ENCODE peak calls at places on chromosomes 2 and 18, in four cellular contexts. B is AG04450, D is IMR-90, N is fibroblast of pulmonary artery. G is an unnamed sample.

GRCh38 chr2:178273787-178274360 is 79.6 kb downstream of the OSBPL6 start:
- DNase-seq in B (no peak), D (no peak), N (no peak), G (no peak)

GRCh38 chr2:98555681-98556080 is 52.6 kb downstream of the COA5 start:
- DNase-seq in B (no peak), D (no peak), N (no peak), G (no peak)

GRCh38 chr18:79770501-79770815 is 27.3 kb upstream of the KCNG2 start:
- DNase-seq in B (no peak), D (no peak), N (no peak), G (no peak)

GRCh38 chr2:64988420-64989125 is 626 bp upstream of the SLC1A4 start:
- DNase-seq in B (peak; percentile 77), D (peak; percentile 89), N (peak; percentile 89), G (peak; percentile 78)

GRCh38 chr2:151637284-151637781 is 96.9 kb downstream of the NEB start:
- DNase-seq in B (no peak), D (no peak), N (no peak), G (no peak)

GRCh38 chr18:48410095-48410920 is 1.1 kb upstream of the ZBTB7C start:
- DNase-seq in B (peak; percentile 27), D (peak; percentile 72), N (peak; percentile 80), G (no peak)

GRCh38 chr2:241873803-241874110 is 4.2 kb downstream of the RTP5 start:
- DNase-seq in B (no peak), D (no peak), N (no peak), G (no peak)

GRCh38 chr2:127201452-127201851 is 18.6 kb downstream of the CYP27C1 start:
- DNase-seq in B (no peak), D (no peak), N (no peak), G (no peak)

GRCh38 chr2:84297155-84297554 is 161.9 kb downstream of the SUCLG1 start:
- DNase-seq in B (no peak), D (no peak), N (no peak), G (no peak)

GRCh38 chr18:75546964-75547363 is 119.5 kb upstream of the SMIM21 start:
- DNase-seq in B (no peak), D (no peak), N (no peak), G (no peak)

GRCh38 chr18:77702686-77703085 is 453.0 kb downstream of the GALR1 start:
- DNase-seq in B (no peak), D (peak; percentile 2), N (peak; percentile 10), G (no peak)

GRCh38 chr2:96108578-96109561 is 7.5 kb downstream of the ADRA2B start:
- DNase-seq in B (no peak), D (no peak), N (no peak), G (no peak)

GRCh38 chr2:191666733-191667132 is 11.2 kb upstream of the NABP1 start:
- DNase-seq in B (no peak), D (peak; percentile 85), N (peak; percentile 62), G (no peak)

GRCh38 chr2:74789278-74789677 is 44.6 kb upstream of the HK2 start:
- DNase-seq in B (no peak), D (no peak), N (no peak), G (no peak)

GRCh38 chr18:7105943-7106342 is 11.7 kb downstream of the LAMA1 start:
- DNase-seq in B (no peak), D (peak; percentile 20), N (no peak), G (no peak)

GRCh38 chr2:68710336-68710735 is 24.3 kb upstream of the ARHGAP25 start:
- DNase-seq in B (no peak), D (peak; percentile 61), N (no peak), G (no peak)

GRCh38 chr2:210169871-210170441 is 1.3 kb downstream of the KANSL1L start:
- DNase-seq in B (no peak), D (peak; percentile 79), N (peak; percentile 82), G (peak; percentile 36)

GRCh38 chr18:58239879-58240278 is 195.9 kb downstream of the NEDD4L start:
- DNase-seq in B (no peak), D (peak; percentile 44), N (peak; percentile 14), G (no peak)

GRCh38 chr2:182870227-182870626 is 3.8 kb upstream of the FRZB start:
- DNase-seq in B (no peak), D (no peak), N (no peak), G (no peak)

GRCh38 chr2:97906309-97906708 is 89.4 kb downstream of the TMEM131 start:
- DNase-seq in B (no peak), D (no peak), N (peak; percentile 10), G (no peak)

GRCh38 chr18:69725009-69725408 is 222.7 kb downstream of the CD226 start:
- DNase-seq in B (peak; percentile 10), D (peak; percentile 41), N (peak; percentile 13), G (no peak)

GRCh38 chr2:25177369-25177641 is 8.9 kb upstream of the POMC start:
- DNase-seq in B (no peak), D (no peak), N (no peak), G (no peak)

GRCh38 chr2:14401838-14402237 is 230.7 kb upstream of the LRATD1 start:
- DNase-seq in B (no peak), D (no peak), N (no peak), G (no peak)

GRCh38 chr2:239304533-239305221 is 96.1 kb downstream of the HDAC4 start:
- DNase-seq in B (no peak), D (no peak), N (no peak), G (no peak)
- H3K4me3 ChIP-seq in B (no peak overlapping the region), D (no peak overlapping the region), N (no peak overlapping the region), G (no peak overlapping the region)

GRCh38 chr2:174985624-174986023 is 19.6 kb downstream of the CHN1 start:
- DNase-seq in B (no peak), D (peak; percentile 65), N (peak; percentile 62), G (no peak)
- TF ChIP-seq CTCF in B (peak; percentile 74), D (peak; percentile 84), N (peak; percentile 65), G (peak; percentile 39)

GRCh38 chr2:219689676-219690628 is 62.5 kb downstream of the SLC4A3 start:
- DNase-seq in B (no peak), D (peak; percentile 74), N (peak; percentile 83), G (no peak)
- H3K4me3 ChIP-seq in B (no peak overlapping the region), D (no peak overlapping the region), N (no peak overlapping the region), G (no peak overlapping the region)

DNA sequence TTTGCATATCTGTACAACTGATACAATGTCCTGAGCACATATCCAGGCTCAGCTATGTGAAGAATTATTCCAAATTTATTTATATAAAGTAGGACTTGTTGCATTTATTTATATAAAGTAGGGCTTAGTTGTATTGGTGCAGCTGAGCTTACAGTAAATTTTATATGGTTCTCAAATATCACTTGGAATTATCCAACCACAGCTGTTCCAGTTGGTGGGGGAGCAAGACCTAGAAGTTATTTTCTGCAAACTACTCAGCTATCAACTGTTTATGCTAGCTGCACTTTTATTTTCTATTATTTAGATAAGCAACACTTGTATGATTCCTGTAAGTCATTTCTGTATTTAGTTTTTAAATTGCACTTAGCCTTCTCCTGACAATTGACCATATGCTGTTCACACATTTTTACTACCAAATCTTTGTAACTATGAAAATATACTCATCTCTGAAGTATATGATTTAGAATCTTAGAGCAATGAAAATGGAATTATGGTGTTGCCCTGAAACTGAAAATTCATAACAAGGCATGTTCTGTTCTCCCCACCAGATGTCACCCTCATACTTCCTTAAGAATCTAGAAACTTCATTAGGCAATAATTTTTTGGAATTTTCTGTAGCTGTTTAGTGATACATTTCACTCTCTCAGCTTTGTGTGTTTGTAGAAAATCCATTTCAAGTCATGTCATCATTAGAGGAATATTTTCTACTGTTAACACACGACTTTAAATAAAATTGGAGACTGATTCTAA is 157.0 kb upstream of the CBLN2 start:
- DNase-seq in B (no peak), D (peak; percentile 14), N (peak; percentile 28), G (no peak)
- TF ChIP-seq CTCF in B (peak; percentile 48), D (peak; percentile 48), N (peak; percentile 23), G (no peak)

GRCh38 chr2:136131961-136132839 is 14.3 kb upstream of the CXCR4 start:
- DNase-seq in B (no peak), D (no peak), N (no peak), G (no peak)

GRCh38 chr2:136132840-136133570 is 15.1 kb upstream of the CXCR4 start:
- DNase-seq in B (no peak), D (no peak), N (no peak), G (no peak)

GRCh38 chr2:136135462-136135861 is 17.5 kb upstream of the CXCR4 start:
- DNase-seq in B (no peak), D (no peak), N (no peak), G (no peak)

GRCh38 chr2:136135924-136136906 is 18.3 kb upstream of the CXCR4 start:
- DNase-seq in B (no peak), D (no peak), N (no peak), G (no peak)

DNA sequence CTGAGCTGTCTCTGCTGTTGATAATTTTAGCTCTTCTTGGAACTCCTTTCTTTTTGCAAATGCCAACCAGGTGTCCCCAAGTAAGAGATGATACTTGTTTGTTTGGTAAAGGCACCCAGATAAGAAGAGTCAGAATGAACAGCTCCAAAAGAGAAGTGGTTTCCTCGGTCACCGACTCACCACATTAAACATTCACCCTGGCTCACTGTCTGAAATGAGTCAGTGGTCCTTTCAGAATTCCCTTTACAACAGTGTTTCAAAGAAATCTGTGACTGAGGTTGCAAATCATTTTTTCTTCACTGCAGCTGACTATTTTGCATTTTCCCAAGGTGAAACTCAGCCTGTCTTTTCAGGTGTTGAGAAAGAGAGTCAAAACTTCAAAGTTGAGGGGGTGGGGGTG is 16.2 kb upstream of the CXCR4 start:
- DNase-seq in B (no peak), D (no peak), N (no peak), G (no peak)
- H3K4me3 ChIP-seq in B (no peak overlapping the region), D (no peak overlapping the region), N (no peak overlapping the region), G (no peak overlapping the region)

GRCh38 chr18:4450065-4450676 is 4.9 kb downstream of the DLGAP1 start:
- DNase-seq in B (no peak), D (no peak), N (no peak), G (no peak)
- TF ChIP-seq CTCF in B (no peak), D (no peak), N (no peak), G (no peak)

GRCh38 chr2:47174731-47175361 is 19.7 kb upstream of the STPG4 start:
- DNase-seq in B (no peak), D (peak; percentile 62), N (peak; percentile 58), G (no peak)

GRCh38 chr2:47172922-47173695 is 18.0 kb upstream of the STPG4 start:
- DNase-seq in B (no peak), D (no peak), N (no peak), G (no peak)

GRCh38 chr2:47169784-47170183 is 14.7 kb upstream of the STPG4 start:
- DNase-seq in B (no peak), D (no peak), N (no peak), G (no peak)

GRCh38 chr2:47173986-47174730 is 19.1 kb upstream of the STPG4 start:
- DNase-seq in B (no peak), D (no peak), N (no peak), G (no peak)

GRCh38 chr2:47172156-47172921 is 17.2 kb upstream of the STPG4 start:
- DNase-seq in B (no peak), D (no peak), N (no peak), G (no peak)
- H3K4me3 ChIP-seq in B (peak overlapping the region; percentile 98), D (peak overlapping the region; percentile 89), N (peak overlapping the region; percentile 96), G (peak overlapping the region; percentile 95)

G was measured in AG04449.